ENCODE peak calls at places on chromosome 3, in four cellular contexts. J is HL-60, G is K562, L is GM12878. Z is an unnamed sample.

GRCh38 chr3:192408721-192409151 is 318.6 kb downstream of the FGF12 start:
- DNase-seq in J (no peak), G (no peak), L (no peak), Z (peak)

GRCh38 chr3:129022114-129022994 is 21.2 kb downstream of the EFCC1 start:
- DNase-seq in J (no peak), G (peak), L (no peak), Z (no peak)

GRCh38 chr3:79976466-79976865 is 208.7 kb upstream of the ROBO1 start:
- DNase-seq in J (no peak), G (no peak), L (no peak), Z (no peak)

GRCh38 chr3:13873818-13874217 is 6.1 kb downstream of the WNT7A start:
- DNase-seq in J (no peak), G (no peak), L (no peak), Z (no peak)

GRCh38 chr3:16482770-16483531 is 30.5 kb downstream of the RFTN1 start:
- DNase-seq in J (peak), G (no peak), L (no peak), Z (no peak)

GRCh38 chr3:87276484-87276883 is at the start of gene POU1F1:
- DNase-seq in J (no peak), G (no peak), L (no peak), Z (no peak)

GRCh38 chr3:197811343-197811742 is 20.3 kb downstream of the LRCH3 start:
- DNase-seq in J (peak), G (no peak), L (no peak), Z (no peak)

GRCh38 chr3:71389911-71390573 is 193.5 kb downstream of the FOXP1 start:
- DNase-seq in J (peak), G (no peak), L (no peak), Z (no peak)

GRCh38 chr3:157128771-157129671 is 30.9 kb downstream of the CCNL1 start:
- DNase-seq in J (no peak), G (peak), L (no peak), Z (no peak)

GRCh38 chr3:133663569-133664313 is 2.0 kb upstream of the TOPBP1 start:
- DNase-seq in J (peak), G (peak), L (no peak), Z (no peak)
- TF ChIP-seq SPI1 in J (no peak), G (no peak), L (no peak), Z (no peak)

GRCh38 chr3:153756816-153757215 is 364.4 kb upstream of the ARHGEF26 start:
- DNase-seq in J (no peak), G (no peak), L (no peak), Z (no peak)

GRCh38 chr3:153749070-153749610 is 372.1 kb upstream of the ARHGEF26 start:
- DNase-seq in J (no peak), G (no peak), L (no peak), Z (no peak)

GRCh38 chr3:153753035-153753434 is 368.2 kb upstream of the ARHGEF26 start:
- DNase-seq in J (no peak), G (no peak), L (no peak), Z (no peak)

GRCh38 chr3:153757839-153758238 is 363.4 kb upstream of the ARHGEF26 start:
- DNase-seq in J (no peak), G (no peak), L (no peak), Z (no peak)

GRCh38 chr3:153752405-153753027 is 368.7 kb upstream of the ARHGEF26 start:
- DNase-seq in J (peak), G (no peak), L (no peak), Z (no peak)
- TF ChIP-seq POLR2AphosphoS5 in J (no peak), G (no peak), L (no peak), Z (no peak)

GRCh38 chr3:58434990-58435389 is 1.4 kb upstream of the PDHB start:
- DNase-seq in J (no peak), G (no peak), L (no peak), Z (no peak)
- TF ChIP-seq SPI1 in J (no peak), G (no peak), L (no peak), Z (no peak)

GRCh38 chr3:196339493-196340254 is 1.5 kb upstream of the TM4SF19 start:
- DNase-seq in J (peak), G (peak), L (no peak), Z (no peak)
- TF ChIP-seq POLR2AphosphoS5 in J (no peak), G (peak), L (no peak), Z (no peak)

DNA sequence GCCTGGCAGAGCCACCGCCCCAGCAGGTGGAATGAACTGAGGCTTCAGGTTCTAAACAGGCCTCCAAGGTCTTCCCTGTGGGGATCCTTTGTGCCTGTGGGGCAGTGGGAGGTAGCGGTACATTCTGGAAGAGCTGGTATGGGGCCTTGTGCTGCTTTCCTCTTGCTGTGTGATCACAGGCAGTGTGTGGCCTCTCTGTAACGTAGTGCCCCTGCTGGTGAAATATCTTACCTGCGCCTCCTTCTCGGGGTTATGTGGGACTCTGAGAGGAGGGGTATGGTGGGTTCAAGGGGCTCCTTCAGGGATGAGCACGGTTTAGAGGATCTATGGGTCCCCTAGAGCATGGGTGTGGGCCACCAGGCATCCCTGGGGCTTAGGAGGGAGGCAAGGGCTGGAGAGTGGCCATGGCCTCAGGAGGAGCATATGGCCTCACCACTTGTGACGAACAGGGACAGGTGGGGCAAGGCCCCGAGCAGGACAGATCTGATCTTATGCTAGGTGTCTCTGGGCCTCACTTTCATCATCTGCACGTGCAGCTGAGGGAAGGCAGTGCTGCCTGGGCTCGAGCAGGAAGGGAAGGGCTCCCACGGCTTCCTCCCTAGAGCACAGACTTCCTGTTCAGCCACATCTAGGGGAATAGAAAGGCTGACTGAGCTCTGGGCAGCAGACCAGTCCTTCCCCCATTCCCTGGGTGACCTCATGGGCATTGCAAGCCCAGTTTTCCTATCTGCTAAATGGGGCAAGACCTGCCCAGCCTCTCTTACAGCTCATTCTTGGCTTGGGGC is 1.9 kb upstream of the ALS2CL start:
- DNase-seq in J (peak), G (peak), L (no peak), Z (no peak)
- TF ChIP-seq SPI1 in J (peak), G (peak), L (no peak), Z (no peak)

GRCh38 chr3:130111185-130111864 is 29.7 kb downstream of the ALG1L2 start:
- DNase-seq in J (peak), G (peak), L (peak), Z (peak)
- TF ChIP-seq POLR2AphosphoS5 in J (peak), G (peak), L (peak), Z (no peak)

DNA sequence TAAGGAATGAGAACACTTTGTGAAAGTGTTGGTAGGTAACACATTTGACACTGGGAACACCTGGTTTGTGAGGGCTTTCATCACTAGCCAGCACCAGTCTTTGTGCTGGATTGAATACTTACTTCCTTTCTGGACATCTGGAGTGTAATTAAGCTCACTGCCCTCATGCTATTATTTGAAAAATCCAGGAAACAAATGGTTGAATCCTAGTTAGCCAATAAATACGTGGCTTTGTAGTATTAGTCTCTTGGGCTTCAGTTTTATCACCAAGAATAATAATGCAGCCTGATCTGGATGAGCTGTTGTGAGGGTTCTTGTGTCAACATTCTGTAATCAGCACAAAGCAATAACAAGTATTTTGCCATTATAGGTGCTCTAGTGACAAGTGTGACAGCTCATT is 12.9 kb downstream of the CCDC80 start:
- DNase-seq in J (no peak), G (no peak), L (no peak), Z (no peak)
- TF ChIP-seq SPI1 in J (no peak), G (no peak), L (no peak), Z (no peak)

DNA sequence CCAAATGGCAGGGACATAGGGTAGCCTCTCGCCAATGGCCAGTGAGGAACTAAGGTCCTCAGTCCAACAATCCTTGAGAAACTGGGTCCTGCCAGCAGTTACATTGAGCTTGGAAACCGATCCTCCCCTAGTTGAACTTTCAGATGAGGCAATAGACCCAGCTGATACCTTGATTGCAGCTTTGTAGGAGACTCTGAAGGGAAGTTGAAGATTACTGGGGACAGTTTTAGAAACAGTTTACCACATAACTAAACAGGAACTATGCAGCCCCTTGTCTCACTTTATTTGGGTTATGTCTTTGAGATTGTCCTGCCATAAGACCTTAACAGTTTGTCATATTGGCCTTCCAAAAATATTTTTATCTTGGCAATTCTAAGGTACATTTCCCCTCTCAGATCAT is 304.1 kb upstream of the TBC1D5 start:
- DNase-seq in J (peak), G (no peak), L (no peak), Z (no peak)
- TF ChIP-seq POLR2AphosphoS5 in J (peak), G (no peak), L (no peak), Z (no peak)

DNA sequence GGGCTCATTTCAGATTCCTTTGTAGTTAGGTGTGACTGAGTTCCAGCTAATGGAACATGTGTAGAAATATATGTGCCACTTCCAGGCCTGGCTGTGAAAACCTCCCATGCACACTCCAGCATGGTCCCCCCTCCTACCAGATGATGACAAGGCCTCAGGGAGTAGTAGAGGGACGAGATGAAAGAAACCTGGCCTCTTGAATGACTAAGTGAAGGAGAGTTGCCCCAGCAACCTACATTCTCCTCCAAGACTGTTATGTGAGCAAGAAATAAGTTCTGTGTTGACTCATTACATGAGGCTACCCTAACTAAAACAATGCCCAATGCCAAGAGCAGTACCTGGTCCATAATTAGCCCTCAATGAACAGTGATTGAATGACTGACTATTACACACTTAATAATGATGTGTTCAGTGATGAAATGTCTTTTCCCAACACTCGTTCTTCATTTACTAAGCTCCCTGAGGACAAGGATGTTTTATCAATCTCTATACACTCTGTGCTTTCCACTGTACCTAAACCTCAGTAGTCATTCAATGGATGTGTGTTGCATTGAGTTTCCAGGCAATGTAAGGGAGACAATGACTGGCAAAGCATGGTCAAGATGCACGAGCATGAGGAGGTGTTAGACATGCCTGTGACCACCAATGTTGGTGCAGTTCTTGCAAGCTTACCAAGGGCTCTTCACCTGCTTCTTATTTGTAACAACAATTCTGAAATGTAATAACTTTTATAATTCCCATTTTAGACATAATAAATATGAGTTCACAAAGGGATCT is 62.0 kb upstream of the BCL6 start:
- DNase-seq in J (no peak), G (no peak), L (no peak), Z (no peak)
- TF ChIP-seq SPI1 in J (no peak), G (no peak), L (no peak), Z (no peak)

GRCh38 chr3:69695933-69696332 is 43.3 kb upstream of the MITF start:
- DNase-seq in J (no peak), G (no peak), L (no peak), Z (no peak)

GRCh38 chr3:69696365-69696764 is 42.9 kb upstream of the MITF start:
- DNase-seq in J (no peak), G (no peak), L (no peak), Z (no peak)

GRCh38 chr3:69699183-69699582 is 40.1 kb upstream of the MITF start:
- DNase-seq in J (no peak), G (no peak), L (no peak), Z (no peak)

GRCh38 chr3:69698728-69699127 is 40.5 kb upstream of the MITF start:
- DNase-seq in J (no peak), G (no peak), L (no peak), Z (no peak)

GRCh38 chr3:69700949-69701348 is 38.3 kb upstream of the MITF start:
- DNase-seq in J (no peak), G (no peak), L (no peak), Z (no peak)
- TF ChIP-seq POLR2AphosphoS5 in J (no peak), G (no peak), L (no peak), Z (no peak)